ENCODE peak calls at places on chromosomes 16 and 17, in seven cellular contexts. One of them, this sample, is unnamed.

GRCh38 chr17:44230139-44230695 is 10.7 kb upstream of the UBTF start:
- DNase-seq in mesenchymal stem cell: no peak
- DNase-seq in naive B cell: no peak
- DNase-seq in HT1080: no peak
- DNase-seq in head of caudate nucleus: no peak
- DNase-seq in iPS DF 6.9: no peak
- DNase-seq in hippocampal formation: no peak
- DNase-seq in this sample: no peak

GRCh38 chr17:32174889-32175288 is 32.6 kb downstream of the RHOT1 start:
- DNase-seq in mesenchymal stem cell: no peak
- DNase-seq in naive B cell: no peak
- DNase-seq in HT1080: no peak
- DNase-seq in head of caudate nucleus: no peak
- DNase-seq in iPS DF 6.9: no peak
- DNase-seq in hippocampal formation: no peak
- DNase-seq in this sample: no peak

GRCh38 chr16:10579965-10580918 is at the start of gene EMP2:
- DNase-seq in mesenchymal stem cell: peak
- DNase-seq in naive B cell: peak
- DNase-seq in HT1080: peak
- DNase-seq in head of caudate nucleus: peak
- DNase-seq in iPS DF 6.9: peak
- DNase-seq in hippocampal formation: peak
- DNase-seq in this sample: peak

GRCh38 chr17:44004761-44005526 is 522 bp downstream of the NAGS start:
- DNase-seq in mesenchymal stem cell: no peak
- DNase-seq in naive B cell: peak
- DNase-seq in HT1080: no peak
- DNase-seq in head of caudate nucleus: no peak
- DNase-seq in iPS DF 6.9: no peak
- DNase-seq in hippocampal formation: no peak
- DNase-seq in this sample: peak

GRCh38 chr17:79398441-79398840 is 212.4 kb downstream of the RBFOX3 start:
- DNase-seq in mesenchymal stem cell: no peak
- DNase-seq in naive B cell: no peak
- DNase-seq in HT1080: no peak
- DNase-seq in head of caudate nucleus: no peak
- DNase-seq in iPS DF 6.9: no peak
- DNase-seq in hippocampal formation: no peak
- DNase-seq in this sample: no peak

GRCh38 chr16:887846-888245 is 82.9 kb downstream of the LMF1 start:
- DNase-seq in mesenchymal stem cell: no peak
- DNase-seq in naive B cell: no peak
- DNase-seq in HT1080: no peak
- DNase-seq in head of caudate nucleus: no peak
- DNase-seq in iPS DF 6.9: no peak
- DNase-seq in hippocampal formation: no peak
- DNase-seq in this sample: no peak

GRCh38 chr17:81509048-81509686 is 3.4 kb downstream of the ACTG1 start:
- DNase-seq in mesenchymal stem cell: no peak
- DNase-seq in naive B cell: no peak
- DNase-seq in HT1080: peak
- DNase-seq in head of caudate nucleus: no peak
- DNase-seq in iPS DF 6.9: no peak
- DNase-seq in hippocampal formation: no peak
- DNase-seq in this sample: peak

GRCh38 chr16:85309656-85310587 is 197.7 kb upstream of the CIBAR2 start:
- DNase-seq in mesenchymal stem cell: no peak
- DNase-seq in naive B cell: peak
- DNase-seq in HT1080: no peak
- DNase-seq in head of caudate nucleus: peak
- DNase-seq in iPS DF 6.9: no peak
- DNase-seq in hippocampal formation: peak
- DNase-seq in this sample: no peak

GRCh38 chr17:76147211-76148014 is 6.4 kb upstream of the FOXJ1 start:
- DNase-seq in mesenchymal stem cell: peak
- DNase-seq in naive B cell: no peak
- DNase-seq in HT1080: peak
- DNase-seq in head of caudate nucleus: no peak
- DNase-seq in iPS DF 6.9: no peak
- DNase-seq in hippocampal formation: no peak
- DNase-seq in this sample: peak

GRCh38 chr16:87644596-87644995 is 42.3 kb downstream of the JPH3 start:
- DNase-seq in mesenchymal stem cell: no peak
- DNase-seq in naive B cell: no peak
- DNase-seq in HT1080: no peak
- DNase-seq in head of caudate nucleus: no peak
- DNase-seq in iPS DF 6.9: no peak
- DNase-seq in hippocampal formation: no peak
- DNase-seq in this sample: no peak

GRCh38 chr16:50197582-50197981 is 44.5 kb downstream of the TENT4B start:
- DNase-seq in mesenchymal stem cell: no peak
- DNase-seq in naive B cell: no peak
- DNase-seq in HT1080: no peak
- DNase-seq in head of caudate nucleus: no peak
- DNase-seq in iPS DF 6.9: no peak
- DNase-seq in hippocampal formation: no peak
- DNase-seq in this sample: no peak

GRCh38 chr16:20870122-20870521 is 30.0 kb downstream of the DCUN1D3 start:
- DNase-seq in mesenchymal stem cell: no peak
- DNase-seq in naive B cell: no peak
- DNase-seq in HT1080: no peak
- DNase-seq in head of caudate nucleus: no peak
- DNase-seq in iPS DF 6.9: no peak
- DNase-seq in hippocampal formation: no peak
- DNase-seq in this sample: no peak

GRCh38 chr16:77897038-77897437 is 108.7 kb downstream of the VAT1L start:
- DNase-seq in mesenchymal stem cell: peak
- DNase-seq in naive B cell: no peak
- DNase-seq in HT1080: no peak
- DNase-seq in head of caudate nucleus: no peak
- DNase-seq in iPS DF 6.9: no peak
- DNase-seq in hippocampal formation: no peak
- DNase-seq in this sample: no peak

GRCh38 chr17:17806035-17806434 is 30.8 kb downstream of the SREBF1 start:
- DNase-seq in mesenchymal stem cell: no peak
- DNase-seq in naive B cell: no peak
- DNase-seq in HT1080: no peak
- DNase-seq in head of caudate nucleus: no peak
- DNase-seq in iPS DF 6.9: no peak
- DNase-seq in hippocampal formation: no peak
- DNase-seq in this sample: no peak

GRCh38 chr16:12392585-12393089 is 411.1 kb downstream of the CPPED1 start:
- DNase-seq in mesenchymal stem cell: peak
- DNase-seq in naive B cell: no peak
- DNase-seq in HT1080: no peak
- DNase-seq in head of caudate nucleus: no peak
- DNase-seq in iPS DF 6.9: no peak
- DNase-seq in hippocampal formation: no peak
- DNase-seq in this sample: no peak

GRCh38 chr16:88673685-88674398 is 11.0 kb upstream of the MVD start:
- DNase-seq in mesenchymal stem cell: no peak
- DNase-seq in naive B cell: no peak
- DNase-seq in HT1080: no peak
- DNase-seq in head of caudate nucleus: no peak
- DNase-seq in iPS DF 6.9: no peak
- DNase-seq in hippocampal formation: no peak
- DNase-seq in this sample: no peak

GRCh38 chr16:22320572-22321339 is 23.5 kb downstream of the POLR3E start:
- DNase-seq in mesenchymal stem cell: no peak
- DNase-seq in naive B cell: no peak
- DNase-seq in HT1080: no peak
- DNase-seq in head of caudate nucleus: no peak
- DNase-seq in iPS DF 6.9: no peak
- DNase-seq in hippocampal formation: no peak
- DNase-seq in this sample: no peak

GRCh38 chr16:89257757-89258465 is 40.4 kb downstream of the ZNF778 start:
- DNase-seq in mesenchymal stem cell: no peak
- DNase-seq in naive B cell: no peak
- DNase-seq in HT1080: no peak
- DNase-seq in head of caudate nucleus: no peak
- DNase-seq in iPS DF 6.9: no peak
- DNase-seq in hippocampal formation: no peak
- DNase-seq in this sample: no peak

GRCh38 chr17:7448461-7448860 is 3.6 kb downstream of the CHRNB1 start:
- DNase-seq in mesenchymal stem cell: no peak
- DNase-seq in naive B cell: no peak
- DNase-seq in HT1080: no peak
- DNase-seq in head of caudate nucleus: no peak
- DNase-seq in iPS DF 6.9: no peak
- DNase-seq in hippocampal formation: no peak
- DNase-seq in this sample: no peak

GRCh38 chr17:71118039-71118438 is 948.7 kb downstream of the KCNJ2 start:
- DNase-seq in mesenchymal stem cell: peak
- DNase-seq in naive B cell: no peak
- DNase-seq in HT1080: peak
- DNase-seq in head of caudate nucleus: no peak
- DNase-seq in iPS DF 6.9: no peak
- DNase-seq in hippocampal formation: no peak
- DNase-seq in this sample: peak

GRCh38 chr16:53944026-53944425 is 240.1 kb downstream of the FTO start:
- DNase-seq in mesenchymal stem cell: no peak
- DNase-seq in naive B cell: no peak
- DNase-seq in HT1080: peak
- DNase-seq in head of caudate nucleus: no peak
- DNase-seq in iPS DF 6.9: no peak
- DNase-seq in hippocampal formation: no peak
- DNase-seq in this sample: peak

GRCh38 chr17:17711708-17712141 is 30.5 kb downstream of the RAI1 start:
- DNase-seq in mesenchymal stem cell: peak
- DNase-seq in naive B cell: no peak
- DNase-seq in HT1080: no peak
- DNase-seq in head of caudate nucleus: no peak
- DNase-seq in iPS DF 6.9: no peak
- DNase-seq in hippocampal formation: no peak
- DNase-seq in this sample: no peak

GRCh38 chr16:88760424-88761142 is 24.4 kb downstream of the PIEZO1 start:
- DNase-seq in mesenchymal stem cell: no peak
- DNase-seq in naive B cell: no peak
- DNase-seq in HT1080: no peak
- DNase-seq in head of caudate nucleus: no peak
- DNase-seq in iPS DF 6.9: no peak
- DNase-seq in hippocampal formation: no peak
- DNase-seq in this sample: no peak

GRCh38 chr16:68275611-68276191 is 11.4 kb downstream of the SLC7A6 start:
- DNase-seq in mesenchymal stem cell: no peak
- DNase-seq in naive B cell: no peak
- DNase-seq in HT1080: no peak
- DNase-seq in head of caudate nucleus: no peak
- DNase-seq in iPS DF 6.9: no peak
- DNase-seq in hippocampal formation: no peak
- DNase-seq in this sample: peak

GRCh38 chr17:74598346-74599022 is 6.4 kb upstream of the CD300LD start:
- DNase-seq in mesenchymal stem cell: no peak
- DNase-seq in naive B cell: no peak
- DNase-seq in HT1080: no peak
- DNase-seq in head of caudate nucleus: no peak
- DNase-seq in iPS DF 6.9: no peak
- DNase-seq in hippocampal formation: no peak
- DNase-seq in this sample: no peak

GRCh38 chr16:67666538-67667433 is at the start of the genes C16orf86 and ENKD1:
- DNase-seq in mesenchymal stem cell: peak
- DNase-seq in naive B cell: peak
- DNase-seq in HT1080: peak
- DNase-seq in head of caudate nucleus: peak
- DNase-seq in iPS DF 6.9: no peak
- DNase-seq in hippocampal formation: peak
- DNase-seq in this sample: peak

GRCh38 chr16:50683689-50684374 is 2.7 kb upstream of the SNX20 start:
- DNase-seq in mesenchymal stem cell: no peak
- DNase-seq in naive B cell: peak
- DNase-seq in HT1080: no peak
- DNase-seq in head of caudate nucleus: no peak
- DNase-seq in iPS DF 6.9: no peak
- DNase-seq in hippocampal formation: no peak
- DNase-seq in this sample: no peak

GRCh38 chr17:71217769-71218168 is 903.1 kb upstream of the SOX9 start:
- DNase-seq in mesenchymal stem cell: no peak
- DNase-seq in naive B cell: no peak
- DNase-seq in HT1080: peak
- DNase-seq in head of caudate nucleus: no peak
- DNase-seq in iPS DF 6.9: no peak
- DNase-seq in hippocampal formation: no peak
- DNase-seq in this sample: peak

GRCh38 chr17:77127735-77128361 is 12.9 kb upstream of the SEC14L1 start:
- DNase-seq in mesenchymal stem cell: no peak
- DNase-seq in naive B cell: peak
- DNase-seq in HT1080: no peak
- DNase-seq in head of caudate nucleus: no peak
- DNase-seq in iPS DF 6.9: no peak
- DNase-seq in hippocampal formation: peak
- DNase-seq in this sample: no peak

GRCh38 chr17:29145289-29146058 is 34.7 kb downstream of the MYO18A start:
- DNase-seq in mesenchymal stem cell: peak
- DNase-seq in naive B cell: peak
- DNase-seq in HT1080: peak
- DNase-seq in head of caudate nucleus: peak
- DNase-seq in iPS DF 6.9: no peak
- DNase-seq in hippocampal formation: peak
- DNase-seq in this sample: peak

GRCh38 chr17:50931003-50931878 is 65.1 kb upstream of the TOB1 start:
- DNase-seq in mesenchymal stem cell: peak
- DNase-seq in naive B cell: peak
- DNase-seq in HT1080: no peak
- DNase-seq in head of caudate nucleus: peak
- DNase-seq in iPS DF 6.9: no peak
- DNase-seq in hippocampal formation: peak
- DNase-seq in this sample: peak

GRCh38 chr16:28063611-28064061 is at the start of gene GSG1L:
- DNase-seq in mesenchymal stem cell: no peak
- DNase-seq in naive B cell: no peak
- DNase-seq in HT1080: no peak
- DNase-seq in head of caudate nucleus: no peak
- DNase-seq in iPS DF 6.9: no peak
- DNase-seq in hippocampal formation: no peak
- DNase-seq in this sample: no peak